ENCODE peak calls at places on chromosomes 16 and 17, in five cellular contexts. R, C, S, O and E are unnamed samples.

GRCh38 chr16:56513972-56514371 is 5.9 kb downstream of the BBS2 start:
- DNase-seq in O (no peak), R (peak; percentile 81), C (no peak), S (no peak), E (no peak)

GRCh38 chr17:47323382-47324223 is at the start of gene EFCAB13:
- DNase-seq in O (peak; percentile 92), R (peak; percentile 96), S (peak; percentile 91), C (peak; percentile 71), E (peak; percentile 93)

GRCh38 chr17:79685121-79685520 is 45.6 kb upstream of the ENPP7 start:
- DNase-seq in R (no peak), C (no peak), O (no peak), S (no peak), E (no peak)

GRCh38 chr17:44350733-44351226 is 5.7 kb downstream of the GRN start:
- DNase-seq in R (peak; percentile 73), C (peak; percentile 57), S (peak; percentile 60), O (peak; percentile 70), E (no peak)

GRCh38 chr17:48244121-48244711 is 136.7 kb downstream of the SNX11 start:
- DNase-seq in O (no peak), C (no peak), S (no peak), R (peak; percentile 92), E (no peak)

GRCh38 chr16:78244131-78244899 is 144.9 kb downstream of the WWOX start:
- DNase-seq in S (no peak), O (no peak), C (no peak), R (no peak), E (no peak)

GRCh38 chr16:81502396-81503060 is 57.9 kb downstream of the CMIP start:
- DNase-seq in S (no peak), O (no peak), R (no peak), C (no peak), E (no peak)

GRCh38 chr17:68522266-68522665 is 10.0 kb downstream of the PRKAR1A start:
- DNase-seq in S (no peak), C (no peak), R (no peak), O (no peak), E (no peak)

GRCh38 chr16:84450176-84450865 is 54.1 kb downstream of the MEAK7 start:
- DNase-seq in R (no peak), O (no peak), S (no peak), C (no peak), E (no peak)

GRCh38 chr16:87713469-87714229 is 52.1 kb downstream of the KLHDC4 start:
- DNase-seq in S (no peak), R (no peak), C (no peak), O (no peak), E (peak; percentile 46)

GRCh38 chr17:48791128-48792032 is 25.6 kb downstream of the TTLL6 start:
- DNase-seq in C (peak; percentile 67), O (peak; percentile 23), S (peak; percentile 43), R (peak; percentile 92), E (peak; percentile 72)

GRCh38 chr17:82297280-82297803 is 20.1 kb downstream of the CD7 start:
- DNase-seq in R (peak; percentile 80), C (no peak), S (peak; percentile 94), O (peak; percentile 67), E (peak; percentile 94)

GRCh38 chr17:69523252-69523861 is 108.9 kb downstream of the MAP2K6 start:
- DNase-seq in R (peak; percentile 72), S (no peak), O (no peak), C (peak; percentile 20), E (no peak)

GRCh38 chr17:57589151-57590034 is 155.7 kb downstream of the CCDC182 start:
- DNase-seq in C (no peak), S (peak; percentile 55), O (no peak), R (no peak), E (no peak)

GRCh38 chr16:81315271-81316175 is 761 bp downstream of the GAN start:
- DNase-seq in R (peak; percentile 34), O (peak; percentile 53), S (peak; percentile 64), C (peak; percentile 23), E (peak; percentile 90)

GRCh38 chr16:85781685-85782370 is 17.5 kb downstream of the EMC8 start:
- DNase-seq in C (no peak), S (peak; percentile 51), O (peak; percentile 66), R (no peak), E (no peak)

GRCh38 chr17:73170324-73170723 is 5.5 kb downstream of the SSTR2 start:
- DNase-seq in S (no peak), O (no peak), C (no peak), R (no peak), E (no peak)

GRCh38 chr17:29664743-29665479 is 42.2 kb upstream of the CORO6 start:
- DNase-seq in R (peak; percentile 29), S (no peak), C (no peak), O (no peak), E (no peak)

GRCh38 chr16:838741-839140 is 38.2 kb upstream of the GNG13 start:
- DNase-seq in R (no peak), S (no peak), C (no peak), O (no peak), E (no peak)

GRCh38 chr16:13401631-13402030 is 500.2 kb downstream of the SHISA9 start:
- DNase-seq in O (no peak), C (no peak), S (no peak), R (no peak), E (no peak)

GRCh38 chr17:19705771-19706770 is 10.3 kb downstream of the SLC47A2 start:
- DNase-seq in O (no peak), S (no peak), R (no peak), C (no peak), E (no peak)

GRCh38 chr16:4293822-4294457 is 21.1 kb upstream of the TFAP4 start:
- DNase-seq in S (peak; percentile 59), R (peak; percentile 70), C (no peak), O (peak; percentile 51), E (peak; percentile 65)

GRCh38 chr17:9475259-9475658 is 100.4 kb downstream of the STX8 start:
- DNase-seq in R (no peak), S (no peak), C (no peak), O (no peak), E (no peak)

GRCh38 chr17:72421128-72422092 is 300.6 kb downstream of the SOX9 start:
- DNase-seq in S (peak; percentile 57), O (no peak), R (peak; percentile 99), C (no peak), E (peak; percentile 70)

GRCh38 chr16:4053663-4054479 is 62.4 kb downstream of the ADCY9 start:
- DNase-seq in C (no peak), O (peak; percentile 52), S (peak; percentile 73), R (peak; percentile 29), E (no peak)

GRCh38 chr17:73261952-73262675 is 434 bp upstream of the CPSF4L start:
- DNase-seq in C (peak; percentile 47), O (no peak), R (no peak), S (no peak), E (no peak)

GRCh38 chr16:51181495-51181795 is 30.4 kb upstream of the SALL1 start:
- DNase-seq in O (no peak), S (no peak), R (no peak), C (no peak), E (no peak)
- H3K27ac ChIP-seq in O (no peak overlapping the region), S (no peak overlapping the region), R (no peak overlapping the region), C (no peak overlapping the region), E (no peak overlapping the region)

GRCh38 chr16:35687781-35688180 is 2228.4 kb downstream of the TP53TG3F start:
- DNase-seq in O (no peak), S (no peak), R (no peak), C (no peak), E (no peak)

GRCh38 chr16:35692824-35693223 is 2233.4 kb downstream of the TP53TG3F start:
- DNase-seq in R (no peak), C (no peak), S (no peak), O (no peak), E (no peak)

GRCh38 chr16:35691057-35691456 is 2231.6 kb downstream of the TP53TG3F start:
- DNase-seq in C (no peak), S (no peak), O (no peak), R (no peak), E (no peak)

GRCh38 chr16:35689764-35690163 is 2230.4 kb downstream of the TP53TG3F start:
- DNase-seq in S (no peak), C (no peak), R (no peak), O (no peak), E (no peak)

DNA sequence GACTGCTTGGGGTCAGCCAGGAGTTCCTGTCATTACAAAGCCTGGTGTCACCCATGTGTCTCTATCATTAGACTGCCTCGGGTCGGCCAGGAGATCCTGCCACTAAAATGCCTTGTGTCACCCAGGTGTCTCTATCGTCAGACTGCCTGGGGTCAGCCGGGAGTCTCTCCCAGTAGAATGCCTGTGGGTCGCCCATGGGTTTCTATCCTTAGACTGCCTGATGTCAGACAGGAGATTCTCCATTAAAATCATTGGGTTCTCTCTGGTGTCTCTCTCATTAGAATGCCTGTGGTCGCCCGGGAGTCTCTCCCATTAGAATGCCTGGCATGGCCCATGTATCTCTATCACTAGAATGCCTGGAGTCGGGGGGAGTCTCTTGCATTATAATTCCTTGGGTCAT is 2231.0 kb downstream of the TP53TG3F start:
- DNase-seq in R (no peak), O (no peak), C (no peak), S (no peak), E (no peak)
- H3K9me3 ChIP-seq in R (no peaks in the 10 kb centered on the region), O (peaks cover 59% of the 10 kb centered on the region), C (no peaks in the 10 kb centered on the region), S (peaks cover 3% of the 10 kb centered on the region), E (peaks cover 97% of the 10 kb centered on the region)

GRCh38 chr17:49914096-49914490 is 54.9 kb upstream of the DLX4 start:
- DNase-seq in S (no peak), C (no peak), O (no peak), R (no peak), E (no peak)
- H3K4me1 ChIP-seq in S (no peaks in the 10 kb centered on the region), C (peaks cover 3% of the 10 kb centered on the region), O (no peaks in the 10 kb centered on the region), R (peaks cover 20% of the 10 kb centered on the region), E (peaks cover 3% of the 10 kb centered on the region)

GRCh38 chr16:67247698-67248400 is 568 bp upstream of the FHOD1 start:
- DNase-seq in R (no peak), O (no peak), C (no peak), S (no peak), E (no peak)

GRCh38 chr16:67246945-67247697 is at the start of gene FHOD1:
- DNase-seq in O (peak; percentile 99), S (peak; percentile 98), R (peak; percentile 95), C (peak; percentile 89), E (peak; percentile 100)

GRCh38 chr16:67245674-67246080 is 1.6 kb downstream of the FHOD1 start:
- DNase-seq in C (no peak), O (no peak), S (no peak), R (no peak), E (no peak)

GRCh38 chr16:67245189-67245585 is 2.1 kb downstream of the FHOD1 start:
- DNase-seq in C (no peak), S (peak; percentile 18), R (no peak), O (no peak), E (no peak)

DNA sequence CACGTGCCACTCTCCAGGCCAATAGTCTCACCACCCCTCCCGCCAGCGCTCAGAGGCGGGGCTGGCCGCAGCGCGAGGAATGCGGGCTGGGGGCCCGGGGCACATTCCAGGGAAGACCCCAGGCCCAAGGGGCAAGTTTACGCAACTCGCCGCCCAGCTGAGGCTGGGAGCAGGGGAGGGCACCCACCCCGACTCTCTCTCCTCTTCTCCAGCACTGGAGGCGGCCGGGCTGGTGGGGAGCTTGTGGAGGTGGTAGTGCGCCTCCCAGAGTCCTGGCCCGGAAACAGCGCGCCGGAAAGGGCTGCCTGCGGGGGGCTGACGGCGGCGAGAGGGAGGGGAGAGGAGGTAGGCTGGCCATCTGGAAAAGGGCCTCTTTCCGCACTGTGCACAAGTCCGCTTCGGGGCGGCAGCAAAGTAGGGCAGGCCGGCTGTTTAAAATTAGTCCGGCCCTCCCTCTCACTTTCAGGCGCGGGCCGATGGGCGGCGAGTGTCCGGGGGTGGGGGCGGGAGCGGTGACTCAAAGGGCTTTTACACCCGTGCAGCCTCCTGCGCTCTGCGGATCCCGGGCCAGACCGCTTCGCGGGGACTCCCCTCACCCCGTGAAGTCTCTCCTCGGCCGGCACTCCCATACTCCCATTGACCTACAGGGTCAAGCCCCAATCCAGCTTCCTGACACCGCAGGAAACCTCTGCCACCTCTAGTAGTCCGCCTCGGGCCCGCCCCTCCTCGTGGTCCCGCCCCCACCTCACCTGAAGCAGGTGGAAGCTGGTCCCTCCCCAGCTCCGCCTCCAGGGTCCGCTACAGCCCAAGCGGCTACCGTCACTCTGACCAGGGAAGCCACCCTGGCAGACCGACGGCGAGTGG is 968 bp downstream of the FHOD1 start:
- DNase-seq in C (peak; percentile 78), O (peak; percentile 84), R (peak; percentile 79), S (peak; percentile 83), E (peak; percentile 93)
- H3K27ac ChIP-seq in C (peak overlapping the region; percentile 74), O (peak overlapping the region; percentile 97), R (peak overlapping the region; percentile 91), S (peak overlapping the region; percentile 99), E (peak overlapping the region; percentile 97)